ENCODE peak calls at places on chromosomes 1 and 21, in nine cellular contexts. One of them, this sample, is unnamed.
A peak's percentile ranks its signal among the peaks of the same experiment; 100 is the strongest.

GRCh38 chr1:241703001-241703400 is 50.9 kb downstream of the WDR64 start:
- DNase-seq in activated CD4-positive, alpha-beta T cell treated with anti-CD3 and anti-CD28 coated beads, Interleukin-2, amount 50 U/mL, for 24 hours: no peak
- DNase-seq in astrocyte of the hippocampus: no peak
- DNase-seq in stimulated activated CD4-positive, alpha-beta T cell treated with anti-CD3 and anti-CD28 coated beads, Interleukin-1b, Interleukin-23, amount 100 ng/mL, for 4 hours: no peak
- DNase-seq in HFF-Myc: no peak
- DNase-seq in left ventricle myocardium superior: no peak
- DNase-seq in NCI-H187: no peak
- DNase-seq in NCI-H748 treated with DMSO at 0.1 percent for 48 hours: no peak
- DNase-seq in fibroblast of the aortic adventitia: peak; percentile 22
- DNase-seq in this sample: no peak

GRCh38 chr1:111654839-111655238 is 35.2 kb downstream of the RAP1A start:
- DNase-seq in activated CD4-positive, alpha-beta T cell treated with anti-CD3 and anti-CD28 coated beads, Interleukin-2, amount 50 U/mL, for 24 hours: no peak
- DNase-seq in astrocyte of the hippocampus: no peak
- DNase-seq in stimulated activated CD4-positive, alpha-beta T cell treated with anti-CD3 and anti-CD28 coated beads, Interleukin-1b, Interleukin-23, amount 100 ng/mL, for 4 hours: no peak
- DNase-seq in HFF-Myc: no peak
- DNase-seq in left ventricle myocardium superior: no peak
- DNase-seq in NCI-H187: no peak
- DNase-seq in NCI-H748 treated with DMSO at 0.1 percent for 48 hours: no peak
- DNase-seq in fibroblast of the aortic adventitia: no peak
- DNase-seq in this sample: no peak

GRCh38 chr1:58773406-58773840 is 10.4 kb downstream of the JUN start:
- DNase-seq in activated CD4-positive, alpha-beta T cell treated with anti-CD3 and anti-CD28 coated beads, Interleukin-2, amount 50 U/mL, for 24 hours: no peak
- DNase-seq in astrocyte of the hippocampus: peak; percentile 88
- DNase-seq in stimulated activated CD4-positive, alpha-beta T cell treated with anti-CD3 and anti-CD28 coated beads, Interleukin-1b, Interleukin-23, amount 100 ng/mL, for 4 hours: no peak
- DNase-seq in HFF-Myc: no peak
- DNase-seq in left ventricle myocardium superior: peak; percentile 68
- DNase-seq in NCI-H187: no peak
- DNase-seq in NCI-H748 treated with DMSO at 0.1 percent for 48 hours: no peak
- DNase-seq in fibroblast of the aortic adventitia: peak; percentile 88
- DNase-seq in this sample: no peak

GRCh38 chr1:201565771-201566528 is 27.0 kb downstream of the NAV1 start:
- DNase-seq in activated CD4-positive, alpha-beta T cell treated with anti-CD3 and anti-CD28 coated beads, Interleukin-2, amount 50 U/mL, for 24 hours: no peak
- DNase-seq in astrocyte of the hippocampus: no peak
- DNase-seq in stimulated activated CD4-positive, alpha-beta T cell treated with anti-CD3 and anti-CD28 coated beads, Interleukin-1b, Interleukin-23, amount 100 ng/mL, for 4 hours: no peak
- DNase-seq in HFF-Myc: no peak
- DNase-seq in left ventricle myocardium superior: no peak
- DNase-seq in NCI-H187: no peak
- DNase-seq in NCI-H748 treated with DMSO at 0.1 percent for 48 hours: no peak
- DNase-seq in fibroblast of the aortic adventitia: no peak
- DNase-seq in this sample: no peak

GRCh38 chr21:44648557-44649311 is 2.5 kb downstream of the KRTAP10-11 start:
- DNase-seq in activated CD4-positive, alpha-beta T cell treated with anti-CD3 and anti-CD28 coated beads, Interleukin-2, amount 50 U/mL, for 24 hours: no peak
- DNase-seq in astrocyte of the hippocampus: no peak
- DNase-seq in stimulated activated CD4-positive, alpha-beta T cell treated with anti-CD3 and anti-CD28 coated beads, Interleukin-1b, Interleukin-23, amount 100 ng/mL, for 4 hours: no peak
- DNase-seq in HFF-Myc: no peak
- DNase-seq in left ventricle myocardium superior: no peak
- DNase-seq in NCI-H187: no peak
- DNase-seq in NCI-H748 treated with DMSO at 0.1 percent for 48 hours: no peak
- DNase-seq in fibroblast of the aortic adventitia: no peak
- DNase-seq in this sample: no peak

GRCh38 chr1:101236546-101237228 is at the start of gene S1PR1:
- DNase-seq in activated CD4-positive, alpha-beta T cell treated with anti-CD3 and anti-CD28 coated beads, Interleukin-2, amount 50 U/mL, for 24 hours: peak; percentile 74
- DNase-seq in astrocyte of the hippocampus: peak; percentile 69
- DNase-seq in stimulated activated CD4-positive, alpha-beta T cell treated with anti-CD3 and anti-CD28 coated beads, Interleukin-1b, Interleukin-23, amount 100 ng/mL, for 4 hours: peak; percentile 66
- DNase-seq in HFF-Myc: no peak
- DNase-seq in left ventricle myocardium superior: peak; percentile 88
- DNase-seq in NCI-H187: no peak
- DNase-seq in NCI-H748 treated with DMSO at 0.1 percent for 48 hours: peak; percentile 44
- DNase-seq in fibroblast of the aortic adventitia: peak; percentile 49
- DNase-seq in this sample: no peak

GRCh38 chr1:106926748-106927582 is 129.5 kb upstream of the PRMT6 start:
- DNase-seq in activated CD4-positive, alpha-beta T cell treated with anti-CD3 and anti-CD28 coated beads, Interleukin-2, amount 50 U/mL, for 24 hours: no peak
- DNase-seq in astrocyte of the hippocampus: peak; percentile 6
- DNase-seq in stimulated activated CD4-positive, alpha-beta T cell treated with anti-CD3 and anti-CD28 coated beads, Interleukin-1b, Interleukin-23, amount 100 ng/mL, for 4 hours: no peak
- DNase-seq in HFF-Myc: no peak
- DNase-seq in left ventricle myocardium superior: no peak
- DNase-seq in NCI-H187: no peak
- DNase-seq in NCI-H748 treated with DMSO at 0.1 percent for 48 hours: no peak
- DNase-seq in fibroblast of the aortic adventitia: no peak
- DNase-seq in this sample: no peak

GRCh38 chr1:91997607-91998195 is 32.1 kb upstream of the EPHX4 start:
- DNase-seq in activated CD4-positive, alpha-beta T cell treated with anti-CD3 and anti-CD28 coated beads, Interleukin-2, amount 50 U/mL, for 24 hours: peak; percentile 11
- DNase-seq in astrocyte of the hippocampus: peak; percentile 68
- DNase-seq in stimulated activated CD4-positive, alpha-beta T cell treated with anti-CD3 and anti-CD28 coated beads, Interleukin-1b, Interleukin-23, amount 100 ng/mL, for 4 hours: no peak
- DNase-seq in HFF-Myc: peak; percentile 33
- DNase-seq in left ventricle myocardium superior: no peak
- DNase-seq in NCI-H187: no peak
- DNase-seq in NCI-H748 treated with DMSO at 0.1 percent for 48 hours: no peak
- DNase-seq in fibroblast of the aortic adventitia: peak; percentile 64
- DNase-seq in this sample: peak; percentile 18

GRCh38 chr1:181018901-181019681 is 3.6 kb downstream of the STX6 start:
- DNase-seq in activated CD4-positive, alpha-beta T cell treated with anti-CD3 and anti-CD28 coated beads, Interleukin-2, amount 50 U/mL, for 24 hours: no peak
- DNase-seq in astrocyte of the hippocampus: no peak
- DNase-seq in stimulated activated CD4-positive, alpha-beta T cell treated with anti-CD3 and anti-CD28 coated beads, Interleukin-1b, Interleukin-23, amount 100 ng/mL, for 4 hours: no peak
- DNase-seq in HFF-Myc: no peak
- DNase-seq in left ventricle myocardium superior: no peak
- DNase-seq in NCI-H187: no peak
- DNase-seq in NCI-H748 treated with DMSO at 0.1 percent for 48 hours: no peak
- DNase-seq in fibroblast of the aortic adventitia: no peak
- DNase-seq in this sample: no peak

GRCh38 chr1:116134178-116134773 is 23.1 kb downstream of the MAB21L3 start:
- DNase-seq in activated CD4-positive, alpha-beta T cell treated with anti-CD3 and anti-CD28 coated beads, Interleukin-2, amount 50 U/mL, for 24 hours: no peak
- DNase-seq in astrocyte of the hippocampus: no peak
- DNase-seq in stimulated activated CD4-positive, alpha-beta T cell treated with anti-CD3 and anti-CD28 coated beads, Interleukin-1b, Interleukin-23, amount 100 ng/mL, for 4 hours: no peak
- DNase-seq in HFF-Myc: no peak
- DNase-seq in left ventricle myocardium superior: no peak
- DNase-seq in NCI-H187: no peak
- DNase-seq in NCI-H748 treated with DMSO at 0.1 percent for 48 hours: no peak
- DNase-seq in fibroblast of the aortic adventitia: no peak
- DNase-seq in this sample: no peak

GRCh38 chr1:6094246-6094645 is 48.6 kb downstream of the KCNAB2 start:
- DNase-seq in activated CD4-positive, alpha-beta T cell treated with anti-CD3 and anti-CD28 coated beads, Interleukin-2, amount 50 U/mL, for 24 hours: no peak
- DNase-seq in astrocyte of the hippocampus: no peak
- DNase-seq in stimulated activated CD4-positive, alpha-beta T cell treated with anti-CD3 and anti-CD28 coated beads, Interleukin-1b, Interleukin-23, amount 100 ng/mL, for 4 hours: no peak
- DNase-seq in HFF-Myc: no peak
- DNase-seq in left ventricle myocardium superior: peak; percentile 22
- DNase-seq in NCI-H187: no peak
- DNase-seq in NCI-H748 treated with DMSO at 0.1 percent for 48 hours: no peak
- DNase-seq in fibroblast of the aortic adventitia: no peak
- DNase-seq in this sample: no peak

GRCh38 chr1:201307760-201308499 is 24.6 kb downstream of the PKP1 start:
- DNase-seq in activated CD4-positive, alpha-beta T cell treated with anti-CD3 and anti-CD28 coated beads, Interleukin-2, amount 50 U/mL, for 24 hours: no peak
- DNase-seq in astrocyte of the hippocampus: no peak
- DNase-seq in stimulated activated CD4-positive, alpha-beta T cell treated with anti-CD3 and anti-CD28 coated beads, Interleukin-1b, Interleukin-23, amount 100 ng/mL, for 4 hours: no peak
- DNase-seq in HFF-Myc: no peak
- DNase-seq in left ventricle myocardium superior: no peak
- DNase-seq in NCI-H187: no peak
- DNase-seq in NCI-H748 treated with DMSO at 0.1 percent for 48 hours: peak; percentile 85
- DNase-seq in fibroblast of the aortic adventitia: no peak
- DNase-seq in this sample: no peak

GRCh38 chr1:59693431-59693830 is 121.3 kb upstream of the HOOK1 start:
- DNase-seq in activated CD4-positive, alpha-beta T cell treated with anti-CD3 and anti-CD28 coated beads, Interleukin-2, amount 50 U/mL, for 24 hours: no peak
- DNase-seq in astrocyte of the hippocampus: no peak
- DNase-seq in stimulated activated CD4-positive, alpha-beta T cell treated with anti-CD3 and anti-CD28 coated beads, Interleukin-1b, Interleukin-23, amount 100 ng/mL, for 4 hours: no peak
- DNase-seq in HFF-Myc: no peak
- DNase-seq in left ventricle myocardium superior: no peak
- DNase-seq in NCI-H187: no peak
- DNase-seq in NCI-H748 treated with DMSO at 0.1 percent for 48 hours: no peak
- DNase-seq in fibroblast of the aortic adventitia: no peak
- DNase-seq in this sample: no peak

GRCh38 chr1:198117267-198117666 is 39.5 kb upstream of the NEK7 start:
- DNase-seq in activated CD4-positive, alpha-beta T cell treated with anti-CD3 and anti-CD28 coated beads, Interleukin-2, amount 50 U/mL, for 24 hours: no peak
- DNase-seq in astrocyte of the hippocampus: no peak
- DNase-seq in stimulated activated CD4-positive, alpha-beta T cell treated with anti-CD3 and anti-CD28 coated beads, Interleukin-1b, Interleukin-23, amount 100 ng/mL, for 4 hours: no peak
- DNase-seq in HFF-Myc: no peak
- DNase-seq in left ventricle myocardium superior: no peak
- DNase-seq in NCI-H187: no peak
- DNase-seq in NCI-H748 treated with DMSO at 0.1 percent for 48 hours: no peak
- DNase-seq in fibroblast of the aortic adventitia: peak; percentile 68
- DNase-seq in this sample: no peak